ENCODE peak calls at places on chromosomes 11 and 22, in five cellular contexts. One of them, this sample, is unnamed.

GRCh38 chr11:77819921-77820564 is 479 bp downstream of the RSF1 start:
- DNase-seq in H1: peak; percentile 83
- DNase-seq in SK-N-SH: peak; percentile 68
- DNase-seq in GM12878: no peak
- DNase-seq in HepG2: peak; percentile 9
- DNase-seq in this sample: peak; percentile 79

GRCh38 chr11:2759228-2760195 is 59.7 kb upstream of the KCNQ1OT1 start:
- DNase-seq in H1: peak; percentile 30
- DNase-seq in SK-N-SH: no peak
- DNase-seq in GM12878: no peak
- DNase-seq in HepG2: no peak
- DNase-seq in this sample: no peak

GRCh38 chr11:121452609-121453150 is at the start of gene SORL1-AS1:
- DNase-seq in H1: no peak
- DNase-seq in SK-N-SH: no peak
- DNase-seq in GM12878: no peak
- DNase-seq in HepG2: no peak
- DNase-seq in this sample: no peak

GRCh38 chr11:83033972-83034672 is 37.6 kb downstream of the RAB30 start:
- DNase-seq in H1: no peak
- DNase-seq in SK-N-SH: peak; percentile 69
- DNase-seq in GM12878: no peak
- DNase-seq in HepG2: no peak
- DNase-seq in this sample: no peak

GRCh38 chr11:32381149-32381548 is 54.2 kb downstream of the WT1 start:
- DNase-seq in H1: no peak
- DNase-seq in SK-N-SH: no peak
- DNase-seq in GM12878: no peak
- DNase-seq in HepG2: no peak
- DNase-seq in this sample: no peak

GRCh38 chr11:33027846-33028536 is 11.4 kb upstream of the TCP11L1 start:
- DNase-seq in H1: no peak
- DNase-seq in SK-N-SH: no peak
- DNase-seq in GM12878: no peak
- DNase-seq in HepG2: no peak
- DNase-seq in this sample: no peak

GRCh38 chr11:18046116-18046777 is at the start of gene TPH1:
- DNase-seq in H1: peak; percentile 75
- DNase-seq in SK-N-SH: peak; percentile 84
- DNase-seq in GM12878: no peak
- DNase-seq in HepG2: no peak
- DNase-seq in this sample: peak; percentile 12

GRCh38 chr11:28730336-28730735 is 622.1 kb downstream of the METTL15 start:
- DNase-seq in H1: no peak
- DNase-seq in SK-N-SH: no peak
- DNase-seq in GM12878: no peak
- DNase-seq in HepG2: no peak
- DNase-seq in this sample: no peak

GRCh38 chr22:47449508-47450270 is 687.2 kb downstream of the TBC1D22A start:
- DNase-seq in H1: no peak
- DNase-seq in SK-N-SH: no peak
- DNase-seq in GM12878: no peak
- DNase-seq in HepG2: no peak
- DNase-seq in this sample: no peak

GRCh38 chr11:94737171-94737611 is 31.0 kb upstream of the AMOTL1 start:
- DNase-seq in H1: no peak
- DNase-seq in SK-N-SH: no peak
- DNase-seq in GM12878: no peak
- DNase-seq in HepG2: peak; percentile 11
- DNase-seq in this sample: no peak

GRCh38 chr11:69012092-69013008 is 696 bp downstream of the MRGPRF start:
- DNase-seq in H1: peak; percentile 66
- DNase-seq in SK-N-SH: peak; percentile 41
- DNase-seq in GM12878: no peak
- DNase-seq in HepG2: no peak
- DNase-seq in this sample: no peak

GRCh38 chr22:26380072-26380471 is 49.0 kb upstream of the ASPHD2 start:
- DNase-seq in H1: no peak
- DNase-seq in SK-N-SH: no peak
- DNase-seq in GM12878: no peak
- DNase-seq in HepG2: no peak
- DNase-seq in this sample: no peak

GRCh38 chr11:5596611-5597201 is at the start of gene TRIM6:
- DNase-seq in H1: peak; percentile 65
- DNase-seq in SK-N-SH: no peak
- DNase-seq in GM12878: no peak
- DNase-seq in HepG2: no peak
- DNase-seq in this sample: peak; percentile 96

GRCh38 chr11:46278387-46279173 is 1.1 kb downstream of the CREB3L1 start:
- DNase-seq in H1: peak; percentile 92
- DNase-seq in SK-N-SH: peak; percentile 77
- DNase-seq in GM12878: no peak
- DNase-seq in HepG2: no peak
- DNase-seq in this sample: peak; percentile 84

GRCh38 chr11:86484795-86485166 is 110.1 kb downstream of the CCDC81 start:
- DNase-seq in H1: no peak
- DNase-seq in SK-N-SH: no peak
- DNase-seq in GM12878: no peak
- DNase-seq in HepG2: no peak
- DNase-seq in this sample: no peak

GRCh38 chr22:22060200-22061084 is 77.9 kb upstream of the TOP3B start:
- DNase-seq in H1: peak; percentile 97
- DNase-seq in SK-N-SH: peak; percentile 71
- DNase-seq in GM12878: no peak
- DNase-seq in HepG2: peak; percentile 40
- DNase-seq in this sample: peak; percentile 99

GRCh38 chr22:20550851-20551744 is 43.7 kb downstream of the MED15 start:
- DNase-seq in H1: no peak
- DNase-seq in SK-N-SH: no peak
- DNase-seq in GM12878: peak; percentile 12
- DNase-seq in HepG2: no peak
- DNase-seq in this sample: no peak

DNA sequence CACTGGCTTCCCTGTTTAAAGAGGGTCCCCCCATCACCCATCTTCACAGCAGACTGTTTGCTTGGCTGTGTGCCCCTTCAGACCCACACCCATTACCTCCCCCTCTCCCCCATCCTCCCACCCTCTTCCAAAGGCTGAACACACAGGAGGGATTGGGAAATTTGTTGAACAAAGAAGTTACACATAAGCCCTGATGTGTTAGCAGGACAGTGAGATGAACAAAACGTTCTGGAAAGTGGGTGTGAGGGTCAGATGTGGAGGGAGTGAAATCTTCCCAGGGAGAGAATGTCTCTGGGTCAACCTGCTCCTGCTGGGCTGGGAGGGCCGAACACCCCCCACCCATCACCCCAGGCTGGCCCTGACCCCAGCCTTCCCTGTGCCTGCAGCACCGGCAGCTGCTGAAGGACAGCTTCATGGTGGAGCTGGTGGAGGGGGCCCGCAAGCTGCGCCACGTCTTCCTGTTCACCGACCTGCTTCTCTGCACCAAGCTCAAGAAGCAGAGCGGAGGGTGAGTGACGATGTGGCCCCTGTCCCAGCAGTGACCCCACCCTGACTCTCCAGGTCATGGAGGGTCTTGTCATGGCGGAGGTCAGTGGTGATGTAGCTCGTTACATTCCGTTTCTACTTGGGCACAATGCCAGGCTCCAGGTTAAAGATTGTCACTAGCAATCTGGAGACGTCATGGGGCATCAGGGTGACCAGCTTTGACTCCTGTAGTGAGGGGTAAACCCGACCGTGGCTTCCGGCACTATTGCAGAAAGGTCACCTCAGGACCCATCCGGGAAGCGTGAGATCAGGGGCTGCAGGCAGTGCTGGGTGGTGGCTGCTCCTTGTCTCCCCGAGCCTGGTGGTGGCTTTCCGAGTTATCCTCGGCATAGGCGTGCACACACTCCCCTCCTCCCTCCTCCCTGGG is 103.5 kb downstream of the BCR start:
- DNase-seq in H1: no peak
- DNase-seq in SK-N-SH: no peak
- DNase-seq in GM12878: no peak
- DNase-seq in HepG2: peak; percentile 90
- DNase-seq in this sample: peak; percentile 61
- TF ChIP-seq EP300 in H1: no peak
- TF ChIP-seq EP300 in SK-N-SH: no peak
- TF ChIP-seq EP300 in GM12878: no peak
- TF ChIP-seq EP300 in HepG2: no peak
- TF ChIP-seq EP300 in this sample: no peak

GRCh38 chr11:34358258-34358665 is 452 bp upstream of the ABTB2 start:
- DNase-seq in H1: no peak
- DNase-seq in SK-N-SH: no peak
- DNase-seq in GM12878: no peak
- DNase-seq in HepG2: peak; percentile 75
- DNase-seq in this sample: peak; percentile 76
- H2AFZ ChIP-seq in H1: peak overlapping the region; percentile 65
- H2AFZ ChIP-seq in SK-N-SH: peak overlapping the region; percentile 83
- H2AFZ ChIP-seq in GM12878: peak overlapping the region; percentile 80
- H2AFZ ChIP-seq in HepG2: no peak overlapping the region
- H2AFZ ChIP-seq in this sample: peak overlapping the region; percentile 87

DNA sequence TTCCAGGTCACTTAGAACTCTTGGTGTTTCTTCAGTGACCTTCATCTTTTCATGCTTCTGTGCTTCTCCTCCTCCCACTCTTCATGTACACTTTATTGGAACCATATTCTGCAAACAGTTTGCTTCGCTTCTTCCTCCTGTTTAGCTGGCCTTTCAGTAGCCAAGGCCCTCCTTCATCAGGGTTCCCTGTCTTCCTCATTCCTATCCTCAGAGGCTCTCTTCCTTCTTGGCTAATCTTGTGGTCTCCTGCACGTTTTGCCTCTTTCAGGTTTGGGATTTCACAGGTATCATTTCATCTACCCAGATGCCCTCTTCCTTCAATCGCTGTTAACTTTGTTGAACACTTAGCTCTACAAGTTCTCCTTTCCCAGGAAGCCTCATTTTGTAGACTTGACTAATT is 66.8 kb downstream of the DEPDC5 start:
- DNase-seq in H1: no peak
- DNase-seq in SK-N-SH: no peak
- DNase-seq in GM12878: no peak
- DNase-seq in HepG2: no peak
- DNase-seq in this sample: no peak
- H3K27ac ChIP-seq in H1: no peak overlapping the region
- H3K27ac ChIP-seq in SK-N-SH: no peak overlapping the region
- H3K27ac ChIP-seq in GM12878: no peak overlapping the region
- H3K27ac ChIP-seq in HepG2: no peak overlapping the region
- H3K27ac ChIP-seq in this sample: no peak overlapping the region

GRCh38 chr11:128239224-128239790 is 348.1 kb downstream of the ETS1 start:
- DNase-seq in H1: no peak
- DNase-seq in SK-N-SH: no peak
- DNase-seq in GM12878: no peak
- DNase-seq in HepG2: no peak
- DNase-seq in this sample: no peak

GRCh38 chr11:128236506-128237498 is 350.6 kb downstream of the ETS1 start:
- DNase-seq in H1: no peak
- DNase-seq in SK-N-SH: peak; percentile 40
- DNase-seq in GM12878: no peak
- DNase-seq in HepG2: no peak
- DNase-seq in this sample: no peak

GRCh38 chr11:128235446-128235845 is 351.9 kb downstream of the ETS1 start:
- DNase-seq in H1: no peak
- DNase-seq in SK-N-SH: peak; percentile 23
- DNase-seq in GM12878: no peak
- DNase-seq in HepG2: no peak
- DNase-seq in this sample: no peak

GRCh38 chr11:128238521-128239222 is 348.7 kb downstream of the ETS1 start:
- DNase-seq in H1: no peak
- DNase-seq in SK-N-SH: no peak
- DNase-seq in GM12878: no peak
- DNase-seq in HepG2: no peak
- DNase-seq in this sample: no peak

DNA sequence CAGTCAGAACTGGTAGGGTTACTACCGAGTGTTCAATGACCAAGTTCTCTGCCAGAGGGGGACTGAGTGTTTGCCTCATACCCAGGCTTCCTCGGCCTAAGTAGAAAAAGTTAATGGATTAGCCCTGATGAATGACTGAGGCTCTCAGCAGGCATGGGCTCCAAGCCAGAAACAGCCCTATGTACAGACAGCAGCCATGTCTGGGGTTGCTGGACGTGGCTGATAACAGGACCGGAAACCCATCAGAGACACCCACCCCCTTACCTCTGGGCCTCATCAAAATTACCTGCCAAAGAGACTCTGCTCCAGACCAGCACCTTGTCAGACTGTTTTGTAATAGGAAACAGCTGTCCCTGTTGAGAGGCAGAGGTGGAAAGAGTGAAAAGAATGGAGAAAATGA is 351.4 kb downstream of the ETS1 start:
- DNase-seq in H1: no peak
- DNase-seq in SK-N-SH: peak; percentile 87
- DNase-seq in GM12878: no peak
- DNase-seq in HepG2: no peak
- DNase-seq in this sample: peak; percentile 42
- TF ChIP-seq EP300 in H1: no peak
- TF ChIP-seq EP300 in SK-N-SH: no peak
- TF ChIP-seq EP300 in GM12878: no peak
- TF ChIP-seq EP300 in HepG2: no peak
- TF ChIP-seq EP300 in this sample: no peak

DNA sequence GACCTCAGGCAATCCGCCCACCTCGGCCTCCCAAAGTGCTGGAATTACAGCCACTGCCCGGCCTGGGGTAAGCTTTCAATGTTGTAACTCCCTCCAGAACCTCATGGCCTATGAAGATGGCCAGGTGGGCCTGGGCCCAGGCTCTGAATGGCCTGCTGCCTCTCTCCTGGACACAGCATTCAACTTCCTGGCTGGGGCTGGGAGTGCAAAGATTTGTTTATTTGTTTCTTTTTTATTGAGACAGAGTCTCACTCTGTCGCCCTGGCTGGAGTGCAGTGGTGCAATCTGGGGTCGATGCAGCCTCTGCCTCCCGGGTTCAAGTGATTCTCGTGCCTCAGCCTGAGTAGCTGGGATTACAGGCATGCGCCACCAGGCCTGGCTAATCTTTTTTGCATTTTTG is 513 bp upstream of the TSGA10IP start:
- DNase-seq in H1: no peak
- DNase-seq in SK-N-SH: no peak
- DNase-seq in GM12878: no peak
- DNase-seq in HepG2: no peak
- DNase-seq in this sample: no peak
- H2AFZ ChIP-seq in H1: no peak overlapping the region
- H2AFZ ChIP-seq in SK-N-SH: no peak overlapping the region
- H2AFZ ChIP-seq in GM12878: no peak overlapping the region
- H2AFZ ChIP-seq in HepG2: no peak overlapping the region
- H2AFZ ChIP-seq in this sample: no peak overlapping the region

GRCh38 chr11:131748146-131749050 is 378.0 kb downstream of the NTM start:
- DNase-seq in H1: peak; percentile 83
- DNase-seq in SK-N-SH: peak; percentile 67
- DNase-seq in GM12878: no peak
- DNase-seq in HepG2: peak; percentile 26
- DNase-seq in this sample: peak; percentile 46
- H3K27ac ChIP-seq in H1: no peak overlapping the region
- H3K27ac ChIP-seq in SK-N-SH: no peak overlapping the region
- H3K27ac ChIP-seq in GM12878: no peak overlapping the region
- H3K27ac ChIP-seq in HepG2: no peak overlapping the region
- H3K27ac ChIP-seq in this sample: no peak overlapping the region

This sample was measured in K562.